ENCODE peak calls at places on chromosomes 1 and 21, in six cellular contexts. A is AG04449; N is left cardiac atrium; F is retina; Q is IMR-90; V is stimulated activated effector memory CD8-positive, alpha-beta T cell treated with anti-CD3 and anti-CD28 coated beads, Interleukin-12 subunit alpha, Interleukin-12 subunit beta, amount 100 ng/mL, for 72 hours. L is an unnamed sample.

GRCh38 chr1:10617931-10618885 is 143.5 kb downstream of the PEX14 start:
- DNase-seq in V (no peak), N (no peak), F (no peak), Q (no peak), A (no peak), L (no peak)

GRCh38 chr1:171313319-171313834 is 606 bp upstream of the FMO4 start:
- DNase-seq in Q (no peak), N (no peak), F (no peak), V (no peak), A (no peak), L (no peak)

GRCh38 chr1:234978397-234979291 is 150.0 kb downstream of the TOMM20 start:
- DNase-seq in Q (peak), N (peak), V (no peak), A (no peak), F (no peak), L (no peak)

GRCh38 chr1:179881642-179882252 is 338 bp upstream of the TOR1AIP1 start:
- DNase-seq in F (no peak), A (peak), Q (peak), V (no peak), N (no peak), L (peak)

GRCh38 chr1:65924471-65924870 is 131.8 kb downstream of the PDE4B start:
- DNase-seq in Q (peak), A (peak), V (no peak), N (no peak), F (no peak), L (peak)

GRCh38 chr1:9872430-9873165 is 37.5 kb downstream of the CTNNBIP1 start:
- DNase-seq in F (no peak), A (no peak), V (no peak), Q (peak), N (no peak), L (peak)

GRCh38 chr1:200296091-200296661 is 113.7 kb downstream of the ZNF281 start:
- DNase-seq in A (no peak), N (no peak), V (no peak), F (no peak), Q (no peak), L (no peak)

GRCh38 chr1:93844262-93845045 is 34.6 kb downstream of the DNTTIP2 start:
- DNase-seq in V (no peak), Q (peak), F (peak), N (no peak), A (no peak), L (peak)

GRCh38 chr1:217982711-217983405 is 302.2 kb upstream of the RRP15 start:
- DNase-seq in A (no peak), F (peak), V (no peak), N (no peak), Q (no peak), L (no peak)

GRCh38 chr1:50358962-50359361 is 64.3 kb downstream of the DMRTA2 start:
- DNase-seq in A (no peak), N (no peak), F (peak), Q (no peak), V (no peak), L (no peak)

GRCh38 chr1:48405400-48405799 is 66.6 kb downstream of the SPATA6 start:
- DNase-seq in Q (peak), N (no peak), A (no peak), V (no peak), F (no peak), L (no peak)

GRCh38 chr1:10694274-10694632 is 102.2 kb downstream of the CASZ1 start:
- DNase-seq in A (no peak), N (no peak), Q (no peak), F (peak), V (peak), L (no peak)

GRCh38 chr1:246632584-246633168 is 66.4 kb downstream of the CNST start:
- DNase-seq in N (no peak), V (no peak), F (no peak), Q (peak), A (peak), L (peak)

GRCh38 chr1:68291763-68292384 is 59.6 kb upstream of the WLS start:
- DNase-seq in F (peak), Q (peak), N (no peak), V (no peak), A (no peak), L (no peak)

GRCh38 chr21:31945576-31945975 is 72.8 kb downstream of the HUNK start:
- DNase-seq in V (no peak), F (no peak), N (no peak), A (peak), Q (peak), L (peak)

GRCh38 chr1:42380617-42381423 is at the start of gene RIMKLA:
- DNase-seq in Q (peak), A (no peak), N (peak), F (peak), V (peak), L (no peak)

GRCh38 chr21:21232320-21232719 is 234.1 kb downstream of the NCAM2 start:
- DNase-seq in N (no peak), V (no peak), A (peak), F (no peak), Q (peak), L (peak)

GRCh38 chr1:77031101-77031662 is 163.9 kb downstream of the ST6GALNAC5 start:
- DNase-seq in Q (peak), A (peak), V (no peak), F (no peak), N (no peak), L (peak)

GRCh38 chr1:66275083-66275482 is 258.9 kb upstream of the SGIP1 start:
- DNase-seq in N (no peak), A (no peak), V (peak), F (no peak), Q (no peak), L (no peak)

GRCh38 chr1:166164995-166165660 is 1.7 kb downstream of the FAM78B start:
- DNase-seq in A (no peak), F (peak), Q (peak), N (peak), V (no peak), L (no peak)

GRCh38 chr1:87329756-87330200 is 1.1 kb downstream of the LMO4 start:
- DNase-seq in A (no peak), V (no peak), Q (peak), N (no peak), F (peak), L (no peak)

GRCh38 chr1:7554343-7555270 is 216.5 kb upstream of the VAMP3 start:
- DNase-seq in N (peak), F (no peak), Q (no peak), A (no peak), V (no peak), L (no peak)

GRCh38 chr1:90114521-90115141 is 119.7 kb downstream of the ZNF326 start:
- DNase-seq in A (peak), Q (peak), V (no peak), F (peak), N (no peak), L (peak)

GRCh38 chr1:54459714-54460113 is 53.5 kb upstream of the SSBP3 start:
- DNase-seq in Q (no peak), F (peak), N (no peak), V (no peak), A (no peak), L (no peak)

GRCh38 chr1:29603622-29604021 is 367.3 kb downstream of the PTPRU start:
- DNase-seq in A (no peak), V (no peak), Q (no peak), F (no peak), N (no peak), L (no peak)